ENCODE peak calls at places on chromosomes 3 and 15, in nine cellular contexts. H is GM12892, J is K562, Q is sigmoid colon, C is spleen, I is transverse colon, Y is H1, O is endothelial cell of umbilical vein, D is breast epithelium. U is an unnamed sample.

GRCh38 chr3:76585794-76586392 is 454.0 kb upstream of the ROBO2 start:
- DNase-seq in I (no peak), J (peak), Q (no peak), D (no peak), H (no peak), O (no peak), Y (no peak), C (no peak), U (no peak)

GRCh38 chr3:189262746-189263145 is 91.0 kb downstream of the TPRG1 start:
- DNase-seq in C (no peak), H (no peak), Q (no peak), J (no peak), I (no peak), D (no peak), Y (no peak), O (no peak), U (no peak)

GRCh38 chr3:69232447-69232846 is 110.1 kb upstream of the LMOD3 start:
- DNase-seq in I (no peak), H (no peak), Y (no peak), D (no peak), J (no peak), Q (no peak), O (no peak), C (no peak), U (no peak)

GRCh38 chr15:72489943-72490554 is 15.9 kb downstream of the ARIH1 start:
- DNase-seq in H (no peak), Y (no peak), C (no peak), O (no peak), I (no peak), J (no peak), Q (no peak), D (no peak), U (no peak)

GRCh38 chr15:87743557-87743956 is 513.0 kb downstream of the NTRK3 start:
- DNase-seq in H (no peak), D (no peak), Y (no peak), O (no peak), Q (no peak), C (no peak), I (no peak), J (no peak), U (no peak)

GRCh38 chr3:106343841-106344240 is 475.0 kb upstream of the CBLB start:
- DNase-seq in H (no peak), Y (no peak), O (no peak), I (no peak), D (no peak), Q (no peak), C (no peak), J (no peak), U (no peak)

GRCh38 chr15:38461089-38461833 is 7.3 kb downstream of the FAM98B start:
- DNase-seq in H (no peak), Y (no peak), Q (no peak), O (peak), I (no peak), D (no peak), C (no peak), J (no peak), U (no peak)

GRCh38 chr15:36371509-36371908 is 207.9 kb upstream of the CDIN1 start:
- DNase-seq in Y (no peak), J (no peak), H (no peak), I (no peak), C (no peak), Q (no peak), D (no peak), O (no peak), U (no peak)

GRCh38 chr3:25723802-25724201 is 59.1 kb upstream of the TOP2B start:
- DNase-seq in H (no peak), D (no peak), Y (no peak), I (no peak), J (no peak), C (no peak), O (no peak), Q (no peak), U (no peak)

GRCh38 chr3:115401298-115401697 is 222.0 kb upstream of the GAP43 start:
- DNase-seq in I (no peak), J (no peak), C (no peak), O (peak), D (no peak), H (no peak), Y (no peak), Q (no peak), U (no peak)

GRCh38 chr3:72336114-72336651 is 512.1 kb downstream of the SHQ1 start:
- DNase-seq in D (no peak), O (no peak), C (peak), I (no peak), Q (no peak), Y (no peak), J (no peak), H (no peak), U (no peak)

GRCh38 chr15:79230766-79231165 is 51.8 kb upstream of the ANKRD34C start:
- DNase-seq in D (no peak), J (no peak), Y (no peak), O (no peak), Q (no peak), C (no peak), H (no peak), I (no peak), U (no peak)

GRCh38 chr3:10185804-10186762 is 21.4 kb downstream of the IRAK2 start:
- DNase-seq in Y (no peak), D (no peak), H (no peak), Q (no peak), J (no peak), O (no peak), I (no peak), C (no peak), U (no peak)

GRCh38 chr3:142609136-142609535 is 12.9 kb downstream of the PLS1 start:
- DNase-seq in H (no peak), D (no peak), C (no peak), J (no peak), I (no peak), O (no peak), Q (no peak), Y (no peak), U (no peak)

GRCh38 chr3:28799084-28799483 is 450.5 kb upstream of the AZI2 start:
- DNase-seq in H (no peak), C (no peak), Y (no peak), Q (no peak), O (no peak), I (no peak), J (no peak), D (no peak), U (no peak)

GRCh38 chr15:76996076-76996525 is 1.2 kb downstream of the PSTPIP1 start:
- DNase-seq in O (no peak), C (no peak), J (no peak), Y (no peak), D (no peak), H (no peak), Q (peak), I (no peak), U (no peak)

GRCh38 chr3:102671005-102671404 is 236.2 kb downstream of the ZPLD1 start:
- DNase-seq in H (no peak), D (no peak), O (no peak), Y (no peak), Q (no peak), J (no peak), I (no peak), C (no peak), U (no peak)
- TF ChIP-seq POLR2AphosphoS5 in H (no peak), D (no peak), O (no peak), Y (no peak), Q (no peak), J (no peak), I (no peak), C (no peak), U (no peak)

DNA sequence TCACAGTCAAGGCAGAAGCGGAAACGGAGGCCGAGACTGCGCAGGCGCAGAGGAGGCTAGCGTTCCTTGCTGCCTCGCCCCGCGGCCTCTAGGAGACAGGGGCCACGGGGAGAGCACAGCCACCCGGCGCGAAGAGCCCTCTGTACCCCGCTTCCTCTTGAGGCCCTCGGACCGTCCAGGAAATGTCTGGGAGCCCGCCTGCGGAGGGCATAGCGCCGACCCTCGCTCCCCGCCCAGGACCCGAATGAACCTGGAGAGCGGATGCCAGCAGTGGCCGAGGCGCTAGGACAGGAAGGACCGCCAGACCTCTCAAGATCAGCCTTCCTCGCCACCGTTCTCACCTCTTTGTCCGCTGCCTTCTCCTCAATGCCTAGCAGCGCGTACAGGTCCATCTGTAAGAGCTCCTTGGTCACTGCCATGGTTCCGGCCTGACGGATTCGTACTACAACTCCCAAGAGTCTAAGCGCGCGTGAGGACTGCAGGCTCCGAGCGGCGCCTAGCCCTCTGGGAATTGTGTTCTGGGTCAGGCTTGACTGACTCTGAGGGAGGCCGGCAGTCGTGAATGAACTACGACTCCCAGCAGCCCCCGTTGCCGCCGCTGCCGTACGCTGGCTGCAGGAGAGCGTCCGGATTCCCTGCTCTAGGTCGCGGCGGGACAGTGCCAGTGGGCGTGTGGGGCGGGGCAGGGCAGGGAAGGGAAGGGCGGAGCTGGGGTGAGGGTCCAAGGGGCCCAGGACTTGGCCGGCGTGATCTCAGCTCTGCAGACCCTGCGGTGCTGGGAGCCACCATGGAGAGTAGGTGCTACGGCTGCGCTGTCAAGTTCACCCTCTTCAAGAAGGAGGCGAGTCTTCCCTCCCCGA is at the start of the genes DNAJC17 and ZFYVE19:
- DNase-seq in I (peak), O (peak), J (peak), C (peak), D (peak), H (peak), Y (peak), Q (peak), U (peak)
- TF ChIP-seq POLR2A in I (peak), O (peak), J (peak), C (no peak), D (peak), H (peak), Y (no peak), Q (no peak), U (peak)

GRCh38 chr3:183536238-183536880 is 19.1 kb downstream of the KLHL6 start:
- DNase-seq in H (no peak), J (peak), D (no peak), I (peak), Q (no peak), C (no peak), O (no peak), Y (no peak), U (no peak)
- TF ChIP-seq POLR2AphosphoS5 in H (peak), J (no peak), D (no peak), I (no peak), Q (no peak), C (peak), O (no peak), Y (no peak), U (no peak)

GRCh38 chr3:58526124-58526957 is 10.6 kb downstream of the ACOX2 start:
- DNase-seq in I (no peak), Y (no peak), H (no peak), J (no peak), D (no peak), O (peak), Q (no peak), C (no peak), U (no peak)
- TF ChIP-seq POLR2A in I (no peak), Y (no peak), H (no peak), J (no peak), D (no peak), O (no peak), Q (no peak), C (no peak), U (no peak)

GRCh38 chr3:172125963-172126403 is 86.6 kb downstream of the FNDC3B start:
- DNase-seq in Y (no peak), Q (peak), O (peak), H (no peak), I (peak), D (no peak), J (no peak), C (no peak), U (peak)
- TF ChIP-seq POLR2AphosphoS5 in Y (no peak), Q (peak), O (no peak), H (no peak), I (peak), D (no peak), J (no peak), C (no peak), U (peak)

GRCh38 chr3:31288224-31288623 is 244.5 kb upstream of the STT3B start:
- DNase-seq in D (no peak), H (no peak), Q (no peak), O (no peak), Y (no peak), I (no peak), J (no peak), C (no peak), U (no peak)

GRCh38 chr3:31291818-31292217 is 240.9 kb upstream of the STT3B start:
- DNase-seq in I (no peak), H (no peak), D (no peak), O (no peak), Y (no peak), Q (no peak), C (no peak), J (no peak), U (no peak)

GRCh38 chr3:31288641-31289100 is 244.1 kb upstream of the STT3B start:
- DNase-seq in C (no peak), Q (no peak), Y (no peak), I (peak), J (peak), H (no peak), D (peak), O (peak), U (peak)

GRCh38 chr3:31290046-31290445 is 242.7 kb upstream of the STT3B start:
- DNase-seq in O (no peak), H (no peak), C (no peak), I (no peak), Y (no peak), J (no peak), Q (no peak), D (no peak), U (no peak)

GRCh38 chr3:31289592-31289991 is 243.1 kb upstream of the STT3B start:
- DNase-seq in I (no peak), O (no peak), Q (no peak), H (no peak), Y (no peak), D (no peak), C (no peak), J (no peak), U (no peak)
- TF ChIP-seq POLR2A in I (no peak), O (no peak), Q (no peak), H (no peak), Y (no peak), D (no peak), C (no peak), J (no peak), U (no peak)

GRCh38 chr3:172237121-172237742 is 197.9 kb downstream of the FNDC3B start:
- DNase-seq in D (no peak), Q (no peak), H (no peak), I (no peak), J (no peak), Y (no peak), O (no peak), C (no peak), U (no peak)

GRCh38 chr3:172244011-172244410 is 204.2 kb downstream of the GHSR start:
- DNase-seq in D (no peak), O (peak), H (no peak), I (no peak), J (no peak), Y (no peak), Q (no peak), C (no peak), U (no peak)

GRCh38 chr3:172241385-172241784 is 202.0 kb downstream of the FNDC3B start:
- DNase-seq in D (no peak), Y (no peak), Q (no peak), O (no peak), I (no peak), J (no peak), H (no peak), C (no peak), U (no peak)

GRCh38 chr3:172235698-172236097 is 196.3 kb downstream of the FNDC3B start:
- DNase-seq in Y (no peak), H (no peak), C (no peak), I (no peak), D (no peak), J (no peak), Q (no peak), O (no peak), U (no peak)

GRCh38 chr3:172239218-172239738 is 199.9 kb downstream of the FNDC3B start:
- DNase-seq in O (no peak), Y (no peak), C (no peak), I (no peak), H (no peak), J (no peak), Q (no peak), D (no peak), U (no peak)
- TF ChIP-seq POLR2AphosphoS5 in O (peak), Y (no peak), C (no peak), I (no peak), H (no peak), J (no peak), Q (no peak), D (no peak), U (no peak)

DNA sequence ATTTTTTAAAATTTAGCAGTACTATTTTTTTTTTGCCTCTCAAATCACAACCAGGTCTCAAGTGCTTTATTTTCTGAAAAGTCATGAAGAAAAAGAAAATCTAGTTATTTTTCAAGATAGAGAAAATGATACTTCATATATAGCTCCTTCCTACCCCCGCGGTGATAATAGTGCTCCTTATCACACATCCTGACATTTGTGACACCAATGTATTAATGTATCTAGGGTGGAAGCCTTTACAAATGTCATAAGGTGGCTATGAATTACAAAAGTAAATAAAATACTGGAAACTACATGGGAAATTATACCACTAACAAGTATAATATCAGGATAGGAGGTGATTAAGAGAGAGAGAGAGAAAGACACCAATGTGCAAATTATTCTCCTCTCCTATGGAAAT is 582.2 kb downstream of the UNC13C start:
- DNase-seq in O (no peak), Y (no peak), C (no peak), J (no peak), D (no peak), H (no peak), I (no peak), Q (no peak), U (no peak)
- TF ChIP-seq POLR2A in O (no peak), Y (no peak), C (no peak), J (no peak), D (no peak), H (no peak), I (no peak), Q (no peak), U (no peak)